ENCODE peak calls at places on chromosomes 5 and 9, in seven cellular contexts. S, Q, A, L, X, O and W are unnamed samples.

GRCh38 chr9:73981405-73981804 is 515.7 kb upstream of the RORB start:
- DNase-seq in S (no peak), Q (no peak), A (no peak), L (no peak), X (no peak), O (no peak), W (no peak)

GRCh38 chr9:83296123-83296522 is 233.2 kb upstream of the RASEF start:
- DNase-seq in S (no peak), Q (no peak), A (no peak), L (peak), X (peak), O (no peak), W (no peak)

GRCh38 chr5:73183000-73183399 is 10.0 kb downstream of the TMEM174 start:
- DNase-seq in S (no peak), Q (no peak), A (no peak), L (no peak), X (no peak), O (no peak), W (no peak)

GRCh38 chr5:1118231-1118698 is 6.4 kb upstream of the SLC12A7 start:
- DNase-seq in S (no peak), Q (peak), A (no peak), L (peak), X (no peak), O (no peak), W (no peak)

GRCh38 chr9:129459550-129460322 is 161.2 kb downstream of the C9orf50 start:
- DNase-seq in S (no peak), Q (no peak), A (no peak), L (no peak), X (peak), O (no peak), W (no peak)

GRCh38 chr9:6479959-6480358 is 67.0 kb downstream of the UHRF2 start:
- DNase-seq in S (no peak), Q (no peak), A (no peak), L (no peak), X (no peak), O (no peak), W (no peak)

GRCh38 chr9:3477236-3477834 is 48.5 kb downstream of the RFX3 start:
- DNase-seq in S (no peak), Q (no peak), A (no peak), L (no peak), X (no peak), O (no peak), W (no peak)

GRCh38 chr5:64939772-64940510 is 171.2 kb downstream of the CWC27 start:
- DNase-seq in S (no peak), Q (peak), A (no peak), L (peak), X (no peak), O (peak), W (peak)

GRCh38 chr5:68378204-68378830 is 162.8 kb downstream of the PIK3R1 start:
- DNase-seq in S (no peak), Q (no peak), A (no peak), L (no peak), X (no peak), O (no peak), W (no peak)

GRCh38 chr9:81557957-81558791 is 131.2 kb downstream of the TLE1 start:
- DNase-seq in S (no peak), Q (no peak), A (no peak), L (peak), X (no peak), O (peak), W (no peak)

GRCh38 chr9:134187821-134188420 is 23.6 kb upstream of the RNU6ATAC start:
- DNase-seq in S (no peak), Q (peak), A (no peak), L (no peak), X (no peak), O (no peak), W (no peak)

GRCh38 chr9:89886281-89886700 is 281.5 kb downstream of the GADD45G start:
- DNase-seq in S (no peak), Q (no peak), A (no peak), L (no peak), X (no peak), O (peak), W (peak)

GRCh38 chr5:173163219-173163618 is 18.9 kb downstream of the BNIP1 start:
- DNase-seq in S (no peak), Q (peak), A (no peak), L (peak), X (no peak), O (no peak), W (no peak)

GRCh38 chr9:89705651-89706050 is 100.8 kb downstream of the GADD45G start:
- DNase-seq in S (no peak), Q (no peak), A (no peak), L (no peak), X (no peak), O (no peak), W (no peak)

GRCh38 chr5:65290677-65291076 is 191.0 kb downstream of the ADAMTS6 start:
- DNase-seq in S (no peak), Q (no peak), A (no peak), L (peak), X (no peak), O (no peak), W (no peak)